ENCODE peak calls at places on chromosome 1, in ten cellular contexts. I is effector memory CD4-positive, alpha-beta T cell; J is upper lobe of right lung; K is lower lobe of right lung; Q is PC-3; R is neuronal stem cell; M is A673; V is A549; G is heart right ventricle; P is colonic mucosa. Y is an unnamed sample. For H3K9me3 and H3K4me1, the result is how much of the 10 kb centered on the place peaks cover.

GRCh38 chr1:43238991-43239469 is 30.8 kb upstream of the TMEM125 start:
- DNase-seq in I (no peak), J (no peak), K (no peak), Q (no peak), R (no peak), M (no peak), V (no peak), G (peak), P (no peak), Y (no peak)

GRCh38 chr1:1364266-1364665 is 5.9 kb upstream of the MXRA8 start:
- DNase-seq in I (no peak), J (no peak), K (no peak), Q (peak), R (no peak), M (no peak), V (no peak), G (no peak), P (peak), Y (no peak)

GRCh38 chr1:147598631-147599361 is 57.5 kb downstream of the BCL9 start:
- DNase-seq in I (peak), J (no peak), K (peak), Q (no peak), R (peak), M (peak), V (peak), G (peak), P (no peak), Y (no peak)

GRCh38 chr1:239354211-239354610 is 32.2 kb upstream of the CHRM3 start:
- DNase-seq in I (no peak), J (no peak), K (no peak), Q (no peak), R (no peak), M (no peak), V (no peak), G (no peak), P (no peak), Y (no peak)

GRCh38 chr1:206808615-206809014 is 36.3 kb upstream of the IL10 start:
- DNase-seq in I (no peak), J (no peak), K (no peak), Q (peak), R (no peak), M (peak), V (no peak), G (no peak), P (no peak), Y (no peak)

GRCh38 chr1:53734650-53735211 is 4.2 kb downstream of the GLIS1 start:
- DNase-seq in I (no peak), J (no peak), K (no peak), Q (peak), R (no peak), M (no peak), V (no peak), G (no peak), P (no peak), Y (no peak)

GRCh38 chr1:23174383-23175110 is 5.9 kb upstream of the LUZP1 start:
- DNase-seq in I (no peak), J (no peak), K (no peak), Q (no peak), R (no peak), M (no peak), V (no peak), G (no peak), P (no peak), Y (no peak)

GRCh38 chr1:71093938-71094337 is 13.1 kb upstream of the ZRANB2 start:
- DNase-seq in I (no peak), J (no peak), K (no peak), Q (peak), R (no peak), M (peak), V (no peak), G (no peak), P (no peak), Y (no peak)

GRCh38 chr1:241675983-241676382 is 23.9 kb downstream of the WDR64 start:
- DNase-seq in I (no peak), J (no peak), K (no peak), Q (no peak), R (no peak), M (no peak), V (no peak), G (no peak), P (no peak), Y (no peak)

GRCh38 chr1:53572061-53572801 is 113.0 kb downstream of the DMRTB1 start:
- DNase-seq in I (no peak), J (peak), K (no peak), Q (peak), R (no peak), M (peak), V (peak), G (no peak), P (no peak), Y (no peak)

GRCh38 chr1:113928129-113928949 is 785 bp upstream of the HIPK1 start:
- DNase-seq in I (no peak), J (no peak), K (no peak), Q (peak), R (no peak), M (no peak), V (no peak), G (no peak), P (no peak), Y (no peak)

GRCh38 chr1:202319381-202320080 is 22.2 kb downstream of the UBE2T start:
- DNase-seq in I (no peak), J (no peak), K (no peak), Q (no peak), R (no peak), M (no peak), V (no peak), G (no peak), P (no peak), Y (no peak)

GRCh38 chr1:183841950-183842816 is 37.3 kb downstream of the RGL1 start:
- DNase-seq in I (no peak), J (no peak), K (no peak), Q (peak), R (no peak), M (peak), V (no peak), G (no peak), P (no peak), Y (no peak)

GRCh38 chr1:109882288-109883245 is 28.1 kb upstream of the CSF1 start:
- DNase-seq in I (no peak), J (no peak), K (no peak), Q (no peak), R (no peak), M (no peak), V (no peak), G (no peak), P (no peak), Y (no peak)

GRCh38 chr1:168960595-168960994 is 145.9 kb upstream of the ATP1B1 start:
- DNase-seq in I (no peak), J (no peak), K (no peak), Q (peak), R (no peak), M (no peak), V (no peak), G (no peak), P (peak), Y (no peak)

GRCh38 chr1:6019166-6019845 is 26.4 kb upstream of the KCNAB2 start:
- DNase-seq in I (no peak), J (no peak), K (no peak), Q (no peak), R (no peak), M (no peak), V (no peak), G (no peak), P (no peak), Y (no peak)

GRCh38 chr1:110465814-110466380 is 14.9 kb downstream of the PROK1 start:
- DNase-seq in I (no peak), J (no peak), K (no peak), Q (no peak), R (no peak), M (no peak), V (no peak), G (no peak), P (no peak), Y (no peak)

GRCh38 chr1:225754940-225755635 is 22.5 kb upstream of the SRP9 start:
- DNase-seq in I (no peak), J (no peak), K (no peak), Q (peak), R (no peak), M (no peak), V (no peak), G (peak), P (peak), Y (no peak)

GRCh38 chr1:110258734-110259133 is 48.6 kb downstream of the KCNC4 start:
- DNase-seq in I (no peak), J (no peak), K (no peak), Q (no peak), R (no peak), M (no peak), V (no peak), G (no peak), P (no peak), Y (no peak)

GRCh38 chr1:185045793-185046441 is 559 bp downstream of the RNF2 start:
- DNase-seq in I (no peak), J (peak), K (no peak), Q (no peak), R (peak), M (peak), V (peak), G (no peak), P (peak), Y (no peak)

GRCh38 chr1:224497714-224498573 is 63.3 kb upstream of the WDR26 start:
- DNase-seq in I (no peak), J (no peak), K (no peak), Q (peak), R (no peak), M (peak), V (no peak), G (peak), P (no peak), Y (no peak)

GRCh38 chr1:203306089-203306969 is 1.0 kb downstream of the BTG2 start:
- DNase-seq in I (no peak), J (peak), K (peak), Q (peak), R (no peak), M (peak), V (peak), G (peak), P (peak), Y (no peak)

GRCh38 chr1:28718601-28719331 is 18.0 kb upstream of the YTHDF2 start:
- DNase-seq in I (no peak), J (no peak), K (no peak), Q (no peak), R (no peak), M (peak), V (no peak), G (no peak), P (no peak), Y (no peak)

GRCh38 chr1:205255941-205256780 is 28.4 kb downstream of the TMCC2 start:
- DNase-seq in I (peak), J (peak), K (peak), Q (peak), R (peak), M (peak), V (peak), G (peak), P (peak), Y (peak)

GRCh38 chr1:206631085-206631509 is 4.2 kb upstream of the DYRK3 start:
- DNase-seq in I (no peak), J (no peak), K (no peak), Q (peak), R (peak), M (peak), V (peak), G (peak), P (peak), Y (peak)

GRCh38 chr1:82284213-82284612 is 483.5 kb downstream of the ADGRL2 start:
- DNase-seq in I (no peak), J (no peak), K (no peak), Q (no peak), R (no peak), M (no peak), V (no peak), G (no peak), P (no peak), Y (no peak)

GRCh38 chr1:246978785-246979184 is 29.1 kb downstream of the ZNF695 start:
- DNase-seq in I (no peak), J (no peak), K (no peak), Q (no peak), R (no peak), M (no peak), V (no peak), G (no peak), P (no peak), Y (no peak)

DNA sequence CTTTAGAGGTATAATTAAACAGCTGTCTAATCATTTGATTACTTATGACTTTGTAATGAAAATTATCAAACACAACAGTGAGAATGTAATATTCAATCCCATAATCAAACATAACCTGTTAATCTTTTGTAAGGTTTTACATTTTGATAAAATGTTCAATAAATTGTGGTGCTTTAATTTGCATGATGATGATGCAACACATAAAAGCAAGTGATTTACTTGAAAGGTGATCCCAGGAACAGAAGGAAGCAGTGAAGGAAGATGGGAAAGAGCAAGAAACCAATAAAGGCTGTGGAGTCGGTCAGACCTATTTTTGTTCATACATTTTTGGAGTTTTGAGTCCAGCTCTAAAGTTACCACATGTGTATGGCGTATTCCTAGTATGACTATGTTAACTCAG is 29.6 kb downstream of the ZNF695 start:
- DNase-seq in I (no peak), J (no peak), K (no peak), Q (no peak), R (no peak), M (no peak), V (no peak), G (no peak), P (no peak), Y (no peak)
- H3K9me3 ChIP-seq in I (under half), J (under half), K (under half), Q (half or more), R (under half), M (under half), V (half or more), G (under half), P (under half), Y (under half)

GRCh38 chr1:112696578-112697320 is 10.2 kb downstream of the RHOC start:
- DNase-seq in I (no peak), J (no peak), K (no peak), Q (no peak), R (no peak), M (no peak), V (no peak), G (no peak), P (no peak), Y (no peak)

GRCh38 chr1:112700290-112701226 is 6.4 kb downstream of the RHOC start:
- DNase-seq in I (peak), J (peak), K (peak), Q (peak), R (no peak), M (peak), V (peak), G (peak), P (peak), Y (no peak)

GRCh38 chr1:112699425-112700144 is 7.3 kb downstream of the RHOC start:
- DNase-seq in I (no peak), J (no peak), K (no peak), Q (no peak), R (no peak), M (no peak), V (no peak), G (no peak), P (no peak), Y (no peak)

GRCh38 chr1:112697781-112698201 is 9.1 kb downstream of the RHOC start:
- DNase-seq in I (no peak), J (no peak), K (no peak), Q (no peak), R (no peak), M (no peak), V (no peak), G (no peak), P (no peak), Y (no peak)

GRCh38 chr1:112698366-112699310 is 8.3 kb downstream of the RHOC start:
- DNase-seq in I (no peak), J (no peak), K (no peak), Q (peak), R (no peak), M (no peak), V (no peak), G (peak), P (peak), Y (no peak)
- H3K27ac ChIP-seq in I (peak), J (peak), K (peak), Q (no peak), R (no peak), M (no peak), V (peak), G (peak), P (peak), Y (no peak)

GRCh38 chr1:9413143-9413876 is 120.6 kb downstream of the SPSB1 start:
- DNase-seq in I (peak), J (peak), K (peak), Q (peak), R (no peak), M (no peak), V (peak), G (peak), P (peak), Y (no peak)

GRCh38 chr1:9406111-9406510 is 113.4 kb downstream of the SPSB1 start:
- DNase-seq in I (no peak), J (no peak), K (no peak), Q (no peak), R (no peak), M (no peak), V (no peak), G (no peak), P (no peak), Y (no peak)

GRCh38 chr1:9416506-9416905 is 122.8 kb upstream of the SLC25A33 start:
- DNase-seq in I (no peak), J (no peak), K (no peak), Q (no peak), R (no peak), M (no peak), V (no peak), G (no peak), P (no peak), Y (no peak)

GRCh38 chr1:9413877-9414213 is 121.2 kb downstream of the SPSB1 start:
- DNase-seq in I (no peak), J (peak), K (no peak), Q (no peak), R (no peak), M (no peak), V (no peak), G (peak), P (no peak), Y (no peak)

DNA sequence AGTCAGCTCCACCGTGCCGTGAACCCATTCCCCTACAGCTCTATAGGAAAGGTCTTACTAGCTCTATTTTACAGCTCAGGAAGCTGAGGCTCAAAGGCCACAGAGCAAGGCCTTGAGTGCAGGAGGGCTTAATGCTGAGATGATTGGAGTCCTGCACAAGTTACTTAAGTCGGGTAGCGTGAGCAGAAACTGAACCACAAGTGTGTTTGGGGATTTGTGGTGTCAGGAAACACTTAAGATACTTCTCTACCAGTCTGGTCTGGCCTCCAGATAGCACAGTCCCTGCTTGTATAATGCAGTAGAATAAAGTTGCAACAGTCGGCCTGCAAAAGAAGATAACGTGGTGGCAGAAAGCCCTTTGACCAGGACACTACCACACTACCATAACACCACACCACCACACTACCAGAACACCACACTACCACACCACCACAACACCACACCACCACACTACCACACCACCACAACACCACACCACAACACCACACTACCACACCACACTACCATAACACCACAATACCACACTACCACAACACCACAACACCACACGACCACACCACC is 118.1 kb downstream of the SPSB1 start:
- DNase-seq in I (no peak), J (no peak), K (no peak), Q (no peak), R (no peak), M (peak), V (no peak), G (no peak), P (no peak), Y (no peak)
- H3K4me1 ChIP-seq in I (under half), J (under half), K (under half), Q (under half), R (under half), M (under half), V (under half), G (under half), P (under half), Y (under half)

GRCh38 chr1:233723387-233723786 is 109.5 kb downstream of the KCNK1 start:
- DNase-seq in I (no peak), J (no peak), K (no peak), Q (no peak), R (no peak), M (no peak), V (no peak), G (peak), P (no peak), Y (no peak)

GRCh38 chr1:233722212-233722979 is 108.5 kb downstream of the KCNK1 start:
- DNase-seq in I (no peak), J (no peak), K (no peak), Q (no peak), R (no peak), M (no peak), V (no peak), G (no peak), P (no peak), Y (no peak)

GRCh38 chr1:233730380-233730779 is 116.5 kb downstream of the KCNK1 start:
- DNase-seq in I (no peak), J (no peak), K (no peak), Q (no peak), R (no peak), M (no peak), V (no peak), G (no peak), P (no peak), Y (no peak)

GRCh38 chr1:233721003-233721595 is 107.2 kb downstream of the KCNK1 start:
- DNase-seq in I (no peak), J (no peak), K (no peak), Q (peak), R (no peak), M (no peak), V (no peak), G (no peak), P (no peak), Y (no peak)

GRCh38 chr1:233725423-233725822 is 111.5 kb downstream of the KCNK1 start:
- DNase-seq in I (no peak), J (no peak), K (no peak), Q (no peak), R (no peak), M (no peak), V (no peak), G (no peak), P (no peak), Y (no peak)
- H3K9me3 ChIP-seq in I (under half), J (under half), K (under half), Q (under half), R (under half), M (under half), V (under half), G (under half), P (under half), Y (under half)

DNA sequence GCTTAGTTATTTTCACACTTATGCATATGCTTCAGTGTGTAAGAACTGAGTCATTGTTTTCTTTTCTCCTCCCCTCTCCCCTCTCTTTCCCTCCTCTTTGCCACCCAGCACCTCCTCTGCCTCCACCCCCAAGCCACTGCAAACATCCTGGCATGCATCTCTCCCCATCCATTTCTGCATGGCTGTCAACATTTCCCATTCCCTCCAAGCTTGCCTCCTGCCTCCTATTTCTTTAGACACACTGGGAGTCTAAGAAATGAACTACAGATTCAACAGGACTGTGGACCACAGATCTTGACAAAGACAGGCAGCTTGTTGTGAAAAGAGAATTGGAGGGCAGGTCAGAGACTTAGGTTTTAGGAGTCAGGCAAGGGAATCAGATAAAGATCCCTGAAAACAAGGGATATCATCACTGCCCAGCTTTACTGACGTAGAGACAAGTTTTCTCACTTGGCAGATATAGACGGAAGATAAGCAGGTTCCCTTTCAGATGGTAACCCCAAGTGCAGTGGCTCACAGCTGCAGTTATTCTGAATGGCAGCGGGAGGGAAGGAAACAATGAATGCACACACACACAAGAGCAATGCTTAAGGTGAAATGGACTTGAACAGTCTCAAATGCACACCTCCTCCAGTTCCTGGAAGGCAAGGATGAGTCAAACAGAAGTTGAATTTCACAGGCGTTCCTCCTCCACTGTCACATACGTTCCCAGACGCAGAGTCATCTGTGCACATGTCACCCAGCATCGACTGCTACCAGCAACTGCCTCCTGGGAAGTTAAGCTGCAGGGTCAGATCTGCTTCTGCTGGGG is 56.1 kb downstream of the HIVEP3 start:
- DNase-seq in I (no peak), J (no peak), K (no peak), Q (peak), R (no peak), M (peak), V (peak), G (no peak), P (no peak), Y (no peak)
- H3K27ac ChIP-seq in I (no peak), J (no peak), K (no peak), Q (peak), R (no peak), M (no peak), V (peak), G (no peak), P (no peak), Y (no peak)

Y was measured in iPS DF 6.9.